ENCODE peak calls at places on chromosomes 11 and 22, in six cellular contexts. O is H4, J is tibial artery, W is suprapubic skin, P is brain microvascular endothelial cell, X is GM12891. Q is an unnamed sample.

GRCh38 chr11:134372536-134372935 is 39.5 kb downstream of the B3GAT1 start:
- DNase-seq in O (no peak), J (peak; percentile 41), W (peak; percentile 40), P (no peak), X (no peak), Q (no peak)

GRCh38 chr11:8811571-8811970 is 99.4 kb upstream of the AKIP1 start:
- DNase-seq in O (no peak), J (no peak), W (no peak), P (no peak), X (no peak), Q (no peak)

GRCh38 chr11:12043959-12044772 is 35.7 kb upstream of the DKK3 start:
- DNase-seq in O (peak; percentile 97), J (peak; percentile 95), W (peak; percentile 95), P (peak; percentile 91), X (peak; percentile 35), Q (peak; percentile 81)

GRCh38 chr11:14974021-14974698 is 2.0 kb upstream of the CALCA start:
- DNase-seq in O (no peak), J (no peak), W (no peak), P (no peak), X (no peak), Q (no peak)

GRCh38 chr11:8366316-8366715 is 102.6 kb upstream of the LMO1 start:
- DNase-seq in O (no peak), J (no peak), W (no peak), P (no peak), X (no peak), Q (no peak)

GRCh38 chr11:82676483-82677094 is 57.1 kb downstream of the FAM181B start:
- DNase-seq in O (no peak), J (no peak), W (no peak), P (no peak), X (no peak), Q (no peak)

GRCh38 chr22:27372969-27373670 is 428.4 kb downstream of the MN1 start:
- DNase-seq in O (no peak), J (no peak), W (no peak), P (peak; percentile 18), X (no peak), Q (no peak)

GRCh38 chr22:21929253-21929652 is 23.4 kb downstream of the PPM1F start:
- DNase-seq in O (no peak), J (no peak), W (no peak), P (no peak), X (no peak), Q (no peak)

GRCh38 chr11:30758012-30758411 is 171.9 kb upstream of the MPPED2 start:
- DNase-seq in O (no peak), J (no peak), W (no peak), P (no peak), X (no peak), Q (no peak)

GRCh38 chr11:10350341-10350740 is 45.5 kb downstream of the ADM start:
- DNase-seq in O (peak; percentile 77), J (no peak), W (no peak), P (peak; percentile 93), X (no peak), Q (no peak)

GRCh38 chr11:26905368-26905767 is 88.5 kb upstream of the FIBIN start:
- DNase-seq in O (peak; percentile 21), J (no peak), W (no peak), P (peak; percentile 34), X (no peak), Q (no peak)

GRCh38 chr11:116498161-116498560 is 274.6 kb downstream of the BUD13 start:
- DNase-seq in O (no peak), J (peak; percentile 10), W (no peak), P (no peak), X (no peak), Q (no peak)

GRCh38 chr11:45864041-45864440 is 16.8 kb downstream of the CRY2 start:
- DNase-seq in O (no peak), J (no peak), W (no peak), P (no peak), X (no peak), Q (no peak)

GRCh38 chr11:72568861-72569260 is 105.4 kb downstream of the PDE2A start:
- DNase-seq in O (no peak), J (no peak), W (no peak), P (peak; percentile 12), X (no peak), Q (no peak)

GRCh38 chr11:78061921-78062311 is 1.7 kb upstream of the THRSP start:
- DNase-seq in O (no peak), J (no peak), W (no peak), P (no peak), X (no peak), Q (no peak)

GRCh38 chr11:7413961-7414728 is 71.2 kb upstream of the OLFML1 start:
- DNase-seq in O (no peak), J (no peak), W (no peak), P (no peak), X (no peak), Q (no peak)

GRCh38 chr22:29071261-29072045 is 1.4 kb upstream of the KREMEN1 start:
- DNase-seq in O (no peak), J (no peak), W (peak; percentile 80), P (no peak), X (no peak), Q (no peak)

GRCh38 chr11:59197990-59198389 is 14.7 kb downstream of the MPEG1 start:
- DNase-seq in O (peak; percentile 50), J (peak; percentile 94), W (no peak), P (peak; percentile 55), X (no peak), Q (peak; percentile 87)

GRCh38 chr11:8249482-8249881 is 14.2 kb downstream of the LMO1 start:
- DNase-seq in O (no peak), J (peak; percentile 20), W (peak; percentile 18), P (no peak), X (no peak), Q (no peak)

GRCh38 chr11:125593113-125593761 is 585 bp downstream of the STT3A start:
- DNase-seq in O (peak; percentile 26), J (no peak), W (no peak), P (peak; percentile 25), X (no peak), Q (no peak)

GRCh38 chr11:9616858-9617257 is 43.4 kb downstream of the WEE1 start:
- DNase-seq in O (no peak), J (no peak), W (no peak), P (no peak), X (no peak), Q (no peak)

GRCh38 chr22:39938509-39938908 is 21.7 kb upstream of the TMA7B start:
- DNase-seq in O (no peak), J (no peak), W (no peak), P (no peak), X (no peak), Q (no peak)

GRCh38 chr22:43467171-43467570 is 55.4 kb downstream of the MPPED1 start:
- DNase-seq in O (no peak), J (no peak), W (no peak), P (no peak), X (no peak), Q (no peak)

GRCh38 chr11:118045191-118045590 is 31.7 kb upstream of the TMPRSS4 start:
- DNase-seq in O (no peak), J (no peak), W (no peak), P (no peak), X (no peak), Q (no peak)

GRCh38 chr11:26149585-26149984 is 182.3 kb upstream of the ANO3 start:
- DNase-seq in O (no peak), J (no peak), W (no peak), P (no peak), X (no peak), Q (no peak)

GRCh38 chr11:32176223-32176811 is 85.4 kb downstream of the RCN1 start:
- DNase-seq in O (peak; percentile 76), J (peak; percentile 80), W (peak; percentile 77), P (peak; percentile 81), X (peak; percentile 54), Q (peak; percentile 69)

GRCh38 chr11:13868710-13869403 is 93.7 kb upstream of the SPON1 start:
- DNase-seq in O (no peak), J (no peak), W (no peak), P (no peak), X (no peak), Q (no peak)

GRCh38 chr22:31102441-31103081 is 4.8 kb downstream of the SELENOM start:
- DNase-seq in O (peak; percentile 90), J (peak; percentile 97), W (peak; percentile 94), P (peak; percentile 78), X (no peak), Q (no peak)

GRCh38 chr22:32752326-32752725 is 49.2 kb upstream of the TIMP3 start:
- DNase-seq in O (no peak), J (no peak), W (no peak), P (no peak), X (no peak), Q (no peak)

GRCh38 chr11:45022294-45023064 is 71.8 kb upstream of the TP53I11 start:
- DNase-seq in O (peak; percentile 36), J (no peak), W (no peak), P (no peak), X (no peak), Q (no peak)

GRCh38 chr11:2582436-2582931 is 117.3 kb downstream of the KCNQ1OT1 start:
- DNase-seq in O (no peak), J (no peak), W (peak; percentile 40), P (no peak), X (no peak), Q (peak; percentile 25)

GRCh38 chr11:37184371-37184770 is 586.3 kb upstream of the RAG2 start:
- DNase-seq in O (no peak), J (no peak), W (no peak), P (no peak), X (no peak), Q (no peak)

GRCh38 chr11:128456566-128457268 is 130.6 kb downstream of the ETS1 start:
- DNase-seq in O (no peak), J (no peak), W (no peak), P (no peak), X (no peak), Q (no peak)

GRCh38 chr11:114448749-114449484 is 9.7 kb downstream of the REXO2 start:
- DNase-seq in O (no peak), J (no peak), W (no peak), P (no peak), X (no peak), Q (no peak)

GRCh38 chr22:44825310-44826150 is 73.2 kb downstream of the ARHGAP8 start:
- DNase-seq in O (no peak), J (no peak), W (no peak), P (no peak), X (no peak), Q (no peak)

GRCh38 chr11:17559341-17560087 is 12.5 kb downstream of the OTOG start:
- DNase-seq in O (no peak), J (no peak), W (no peak), P (no peak), X (no peak), Q (no peak)